ENCODE peak calls at places on chromosomes 6 and 20, in five cellular contexts. B is hippocampal formation; D is left lung; P is fibroblast of the conjunctiva; R is naive thymus-derived CD8-positive, alpha-beta T cell. N is an unnamed sample.

GRCh38 chr6:151068761-151069312 is 170.9 kb upstream of the AKAP12 start:
- DNase-seq in B (no peak), D (no peak), P (no peak), R (no peak), N (no peak)

GRCh38 chr6:85726206-85726605 is 83.5 kb upstream of the SYNCRIP start:
- DNase-seq in B (no peak), D (no peak), P (no peak), R (no peak), N (no peak)

GRCh38 chr20:61757678-61758555 is 307.8 kb downstream of the TAF4 start:
- DNase-seq in B (no peak), D (peak; percentile 22), P (no peak), R (no peak), N (no peak)

GRCh38 chr6:99821164-99821563 is 172.9 kb downstream of the MCHR2 start:
- DNase-seq in B (no peak), D (no peak), P (no peak), R (no peak), N (no peak)

GRCh38 chr20:62980380-62980960 is 26.3 kb downstream of the BHLHE23 start:
- DNase-seq in B (no peak), D (no peak), P (no peak), R (no peak), N (no peak)

GRCh38 chr6:162698004-162698403 is 29.6 kb downstream of the PRKN start:
- DNase-seq in B (no peak), D (no peak), P (no peak), R (no peak), N (no peak)

GRCh38 chr20:61964675-61965605 is 100.7 kb downstream of the TAF4 start:
- DNase-seq in B (no peak), D (no peak), P (no peak), R (no peak), N (no peak)

GRCh38 chr6:34601706-34602105 is 45.6 kb upstream of the SPDEF start:
- DNase-seq in B (peak; percentile 34), D (no peak), P (no peak), R (no peak), N (peak; percentile 30)

GRCh38 chr6:11209941-11210340 is 22.5 kb downstream of the NEDD9 start:
- DNase-seq in B (no peak), D (no peak), P (no peak), R (no peak), N (no peak)

GRCh38 chr20:53657289-53657678 is 63.6 kb upstream of the ZNF217 start:
- DNase-seq in B (no peak), D (no peak), P (no peak), R (no peak), N (no peak)

GRCh38 chr20:56765172-56766073 is 136.3 kb downstream of the TFAP2C start:
- DNase-seq in B (no peak), D (no peak), P (no peak), R (no peak), N (no peak)

GRCh38 chr6:163405412-163406309 is 8.9 kb upstream of the QKI start:
- DNase-seq in B (peak; percentile 78), D (peak; percentile 91), P (no peak), R (peak; percentile 10), N (no peak)

GRCh38 chr20:58553841-58554240 is 38.6 kb upstream of the APCDD1L start:
- DNase-seq in B (no peak), D (no peak), P (peak; percentile 47), R (no peak), N (no peak)

GRCh38 chr6:43070028-43070632 is 6.0 kb upstream of the PTK7 start:
- DNase-seq in B (no peak), D (no peak), P (peak; percentile 73), R (no peak), N (no peak)

GRCh38 chr6:139982652-139983051 is 608.2 kb upstream of the CITED2 start:
- DNase-seq in B (no peak), D (no peak), P (peak; percentile 91), R (no peak), N (no peak)

N was measured in putamen.